ENCODE peak calls at places on chromosomes 6 and 20, in seven cellular contexts. One of them, this sample, is unnamed.
A peak's percentile ranks its signal among the peaks of the same experiment; 100 is the strongest.

GRCh38 chr6:100461273-100461919 is 3.3 kb downstream of the SIM1 start:
- DNase-seq in AG20443: peak; percentile 83
- DNase-seq in stimulated activated CD4-positive, alpha-beta T cell treated with anti-CD3 and anti-CD28 coated beads, Interleukin-1b, Interleukin-23, amount 100 ng/mL, for 1 hour: no peak
- DNase-seq in LoVo: no peak
- DNase-seq in stimulated activated CD8-positive, alpha-beta memory T cell treated with anti-CD3 and anti-CD28 coated beads, Interleukin-4, amount 100 ng/mL, for 1 hour: no peak
- DNase-seq in GM20000: no peak
- DNase-seq in GM13977: no peak
- DNase-seq in this sample: no peak

GRCh38 chr6:165184192-165184979 is 125.0 kb downstream of the C6orf118 start:
- DNase-seq in GM13977: no peak
- DNase-seq in LoVo: no peak
- DNase-seq in AG20443: peak; percentile 18
- DNase-seq in GM20000: no peak
- DNase-seq in stimulated activated CD8-positive, alpha-beta memory T cell treated with anti-CD3 and anti-CD28 coated beads, Interleukin-4, amount 100 ng/mL, for 1 hour: no peak
- DNase-seq in stimulated activated CD4-positive, alpha-beta T cell treated with anti-CD3 and anti-CD28 coated beads, Interleukin-1b, Interleukin-23, amount 100 ng/mL, for 1 hour: no peak
- DNase-seq in this sample: no peak

GRCh38 chr6:136860043-136860442 is 37.7 kb downstream of the PEX7 start:
- DNase-seq in GM20000: no peak
- DNase-seq in stimulated activated CD4-positive, alpha-beta T cell treated with anti-CD3 and anti-CD28 coated beads, Interleukin-1b, Interleukin-23, amount 100 ng/mL, for 1 hour: no peak
- DNase-seq in LoVo: no peak
- DNase-seq in stimulated activated CD8-positive, alpha-beta memory T cell treated with anti-CD3 and anti-CD28 coated beads, Interleukin-4, amount 100 ng/mL, for 1 hour: no peak
- DNase-seq in AG20443: no peak
- DNase-seq in GM13977: no peak
- DNase-seq in this sample: no peak

GRCh38 chr6:37033819-37034790 is 28.6 kb downstream of the FGD2 start:
- DNase-seq in GM20000: no peak
- DNase-seq in stimulated activated CD4-positive, alpha-beta T cell treated with anti-CD3 and anti-CD28 coated beads, Interleukin-1b, Interleukin-23, amount 100 ng/mL, for 1 hour: no peak
- DNase-seq in LoVo: no peak
- DNase-seq in GM13977: no peak
- DNase-seq in AG20443: no peak
- DNase-seq in stimulated activated CD8-positive, alpha-beta memory T cell treated with anti-CD3 and anti-CD28 coated beads, Interleukin-4, amount 100 ng/mL, for 1 hour: no peak
- DNase-seq in this sample: no peak

GRCh38 chr6:31689249-31690110 is 8.6 kb upstream of the LY6G5C start:
- DNase-seq in GM20000: no peak
- DNase-seq in AG20443: no peak
- DNase-seq in stimulated activated CD4-positive, alpha-beta T cell treated with anti-CD3 and anti-CD28 coated beads, Interleukin-1b, Interleukin-23, amount 100 ng/mL, for 1 hour: no peak
- DNase-seq in GM13977: no peak
- DNase-seq in LoVo: no peak
- DNase-seq in stimulated activated CD8-positive, alpha-beta memory T cell treated with anti-CD3 and anti-CD28 coated beads, Interleukin-4, amount 100 ng/mL, for 1 hour: no peak
- DNase-seq in this sample: no peak

GRCh38 chr6:106385530-106385929 is 25.0 kb downstream of the CRYBG1 start:
- DNase-seq in stimulated activated CD8-positive, alpha-beta memory T cell treated with anti-CD3 and anti-CD28 coated beads, Interleukin-4, amount 100 ng/mL, for 1 hour: no peak
- DNase-seq in GM13977: no peak
- DNase-seq in GM20000: no peak
- DNase-seq in LoVo: no peak
- DNase-seq in stimulated activated CD4-positive, alpha-beta T cell treated with anti-CD3 and anti-CD28 coated beads, Interleukin-1b, Interleukin-23, amount 100 ng/mL, for 1 hour: no peak
- DNase-seq in AG20443: no peak
- DNase-seq in this sample: no peak

GRCh38 chr20:9571783-9572182 is 57.4 kb downstream of the LAMP5 start:
- DNase-seq in AG20443: no peak
- DNase-seq in LoVo: no peak
- DNase-seq in GM13977: no peak
- DNase-seq in stimulated activated CD8-positive, alpha-beta memory T cell treated with anti-CD3 and anti-CD28 coated beads, Interleukin-4, amount 100 ng/mL, for 1 hour: no peak
- DNase-seq in stimulated activated CD4-positive, alpha-beta T cell treated with anti-CD3 and anti-CD28 coated beads, Interleukin-1b, Interleukin-23, amount 100 ng/mL, for 1 hour: no peak
- DNase-seq in GM20000: no peak
- DNase-seq in this sample: no peak

GRCh38 chr6:33428219-33428890 is 8.5 kb downstream of the SYNGAP1 start:
- DNase-seq in stimulated activated CD4-positive, alpha-beta T cell treated with anti-CD3 and anti-CD28 coated beads, Interleukin-1b, Interleukin-23, amount 100 ng/mL, for 1 hour: no peak
- DNase-seq in LoVo: peak; percentile 25
- DNase-seq in GM20000: peak; percentile 66
- DNase-seq in stimulated activated CD8-positive, alpha-beta memory T cell treated with anti-CD3 and anti-CD28 coated beads, Interleukin-4, amount 100 ng/mL, for 1 hour: no peak
- DNase-seq in GM13977: peak; percentile 66
- DNase-seq in AG20443: peak; percentile 53
- DNase-seq in this sample: no peak

GRCh38 chr6:15754035-15754705 is 91.3 kb upstream of the DTNBP1 start:
- DNase-seq in AG20443: peak; percentile 70
- DNase-seq in stimulated activated CD8-positive, alpha-beta memory T cell treated with anti-CD3 and anti-CD28 coated beads, Interleukin-4, amount 100 ng/mL, for 1 hour: no peak
- DNase-seq in stimulated activated CD4-positive, alpha-beta T cell treated with anti-CD3 and anti-CD28 coated beads, Interleukin-1b, Interleukin-23, amount 100 ng/mL, for 1 hour: no peak
- DNase-seq in LoVo: no peak
- DNase-seq in GM20000: no peak
- DNase-seq in GM13977: no peak
- DNase-seq in this sample: no peak

GRCh38 chr20:20720158-20720557 is 7.7 kb upstream of the RALGAPA2 start:
- DNase-seq in AG20443: no peak
- DNase-seq in GM13977: no peak
- DNase-seq in stimulated activated CD8-positive, alpha-beta memory T cell treated with anti-CD3 and anti-CD28 coated beads, Interleukin-4, amount 100 ng/mL, for 1 hour: no peak
- DNase-seq in stimulated activated CD4-positive, alpha-beta T cell treated with anti-CD3 and anti-CD28 coated beads, Interleukin-1b, Interleukin-23, amount 100 ng/mL, for 1 hour: no peak
- DNase-seq in GM20000: no peak
- DNase-seq in LoVo: no peak
- DNase-seq in this sample: no peak

GRCh38 chr6:145214570-145214969 is 520.8 kb downstream of the EPM2A start:
- DNase-seq in GM13977: no peak
- DNase-seq in LoVo: no peak
- DNase-seq in GM20000: no peak
- DNase-seq in AG20443: peak; percentile 9
- DNase-seq in stimulated activated CD4-positive, alpha-beta T cell treated with anti-CD3 and anti-CD28 coated beads, Interleukin-1b, Interleukin-23, amount 100 ng/mL, for 1 hour: no peak
- DNase-seq in stimulated activated CD8-positive, alpha-beta memory T cell treated with anti-CD3 and anti-CD28 coated beads, Interleukin-4, amount 100 ng/mL, for 1 hour: no peak
- DNase-seq in this sample: no peak

GRCh38 chr6:108163267-108163643 is 2.6 kb upstream of the NR2E1 start:
- DNase-seq in GM13977: no peak
- DNase-seq in AG20443: no peak
- DNase-seq in stimulated activated CD8-positive, alpha-beta memory T cell treated with anti-CD3 and anti-CD28 coated beads, Interleukin-4, amount 100 ng/mL, for 1 hour: no peak
- DNase-seq in stimulated activated CD4-positive, alpha-beta T cell treated with anti-CD3 and anti-CD28 coated beads, Interleukin-1b, Interleukin-23, amount 100 ng/mL, for 1 hour: no peak
- DNase-seq in GM20000: peak; percentile 25
- DNase-seq in LoVo: no peak
- DNase-seq in this sample: no peak

GRCh38 chr20:29763821-29764511 is 1493.5 kb upstream of the DEFB115 start:
- DNase-seq in LoVo: no peak
- DNase-seq in stimulated activated CD4-positive, alpha-beta T cell treated with anti-CD3 and anti-CD28 coated beads, Interleukin-1b, Interleukin-23, amount 100 ng/mL, for 1 hour: no peak
- DNase-seq in AG20443: no peak
- DNase-seq in GM13977: no peak
- DNase-seq in stimulated activated CD8-positive, alpha-beta memory T cell treated with anti-CD3 and anti-CD28 coated beads, Interleukin-4, amount 100 ng/mL, for 1 hour: no peak
- DNase-seq in GM20000: no peak
- DNase-seq in this sample: no peak

GRCh38 chr6:36735110-36735971 is 37.7 kb downstream of the RAB44 start:
- DNase-seq in AG20443: peak; percentile 94
- DNase-seq in GM13977: peak; percentile 67
- DNase-seq in LoVo: no peak
- DNase-seq in stimulated activated CD8-positive, alpha-beta memory T cell treated with anti-CD3 and anti-CD28 coated beads, Interleukin-4, amount 100 ng/mL, for 1 hour: no peak
- DNase-seq in GM20000: peak; percentile 63
- DNase-seq in stimulated activated CD4-positive, alpha-beta T cell treated with anti-CD3 and anti-CD28 coated beads, Interleukin-1b, Interleukin-23, amount 100 ng/mL, for 1 hour: no peak
- DNase-seq in this sample: no peak

GRCh38 chr6:27478141-27478705 is 5.3 kb upstream of the ZNF184 start:
- DNase-seq in GM20000: no peak
- DNase-seq in stimulated activated CD8-positive, alpha-beta memory T cell treated with anti-CD3 and anti-CD28 coated beads, Interleukin-4, amount 100 ng/mL, for 1 hour: no peak
- DNase-seq in stimulated activated CD4-positive, alpha-beta T cell treated with anti-CD3 and anti-CD28 coated beads, Interleukin-1b, Interleukin-23, amount 100 ng/mL, for 1 hour: no peak
- DNase-seq in GM13977: peak; percentile 27
- DNase-seq in LoVo: peak; percentile 20
- DNase-seq in AG20443: peak; percentile 9
- DNase-seq in this sample: no peak

GRCh38 chr6:44332585-44332984 is 9.9 kb upstream of the SPATS1 start:
- DNase-seq in LoVo: no peak
- DNase-seq in AG20443: no peak
- DNase-seq in stimulated activated CD4-positive, alpha-beta T cell treated with anti-CD3 and anti-CD28 coated beads, Interleukin-1b, Interleukin-23, amount 100 ng/mL, for 1 hour: no peak
- DNase-seq in GM20000: no peak
- DNase-seq in GM13977: no peak
- DNase-seq in stimulated activated CD8-positive, alpha-beta memory T cell treated with anti-CD3 and anti-CD28 coated beads, Interleukin-4, amount 100 ng/mL, for 1 hour: no peak
- DNase-seq in this sample: no peak

GRCh38 chr6:17179246-17180073 is 77.6 kb downstream of the STMND1 start:
- DNase-seq in stimulated activated CD4-positive, alpha-beta T cell treated with anti-CD3 and anti-CD28 coated beads, Interleukin-1b, Interleukin-23, amount 100 ng/mL, for 1 hour: no peak
- DNase-seq in GM20000: no peak
- DNase-seq in stimulated activated CD8-positive, alpha-beta memory T cell treated with anti-CD3 and anti-CD28 coated beads, Interleukin-4, amount 100 ng/mL, for 1 hour: no peak
- DNase-seq in AG20443: peak; percentile 53
- DNase-seq in LoVo: no peak
- DNase-seq in GM13977: no peak
- DNase-seq in this sample: no peak

GRCh38 chr20:1809611-1810510 is 85.3 kb upstream of the SIRPA start:
- DNase-seq in stimulated activated CD4-positive, alpha-beta T cell treated with anti-CD3 and anti-CD28 coated beads, Interleukin-1b, Interleukin-23, amount 100 ng/mL, for 1 hour: no peak
- DNase-seq in GM20000: no peak
- DNase-seq in stimulated activated CD8-positive, alpha-beta memory T cell treated with anti-CD3 and anti-CD28 coated beads, Interleukin-4, amount 100 ng/mL, for 1 hour: no peak
- DNase-seq in GM13977: no peak
- DNase-seq in AG20443: peak; percentile 39
- DNase-seq in LoVo: no peak
- DNase-seq in this sample: no peak

GRCh38 chr6:1771324-1771723 is 161.6 kb downstream of the FOXC1 start:
- DNase-seq in AG20443: no peak
- DNase-seq in GM20000: no peak
- DNase-seq in LoVo: peak; percentile 16
- DNase-seq in GM13977: no peak
- DNase-seq in stimulated activated CD4-positive, alpha-beta T cell treated with anti-CD3 and anti-CD28 coated beads, Interleukin-1b, Interleukin-23, amount 100 ng/mL, for 1 hour: no peak
- DNase-seq in stimulated activated CD8-positive, alpha-beta memory T cell treated with anti-CD3 and anti-CD28 coated beads, Interleukin-4, amount 100 ng/mL, for 1 hour: no peak
- DNase-seq in this sample: no peak

GRCh38 chr20:50735813-50736212 is 4.4 kb downstream of the PARD6B start:
- DNase-seq in stimulated activated CD4-positive, alpha-beta T cell treated with anti-CD3 and anti-CD28 coated beads, Interleukin-1b, Interleukin-23, amount 100 ng/mL, for 1 hour: no peak
- DNase-seq in LoVo: peak; percentile 82
- DNase-seq in stimulated activated CD8-positive, alpha-beta memory T cell treated with anti-CD3 and anti-CD28 coated beads, Interleukin-4, amount 100 ng/mL, for 1 hour: no peak
- DNase-seq in GM13977: no peak
- DNase-seq in AG20443: no peak
- DNase-seq in GM20000: no peak
- DNase-seq in this sample: no peak

GRCh38 chr6:157906537-157907061 is 75.1 kb upstream of the SYNJ2 start:
- DNase-seq in AG20443: no peak
- DNase-seq in GM13977: no peak
- DNase-seq in LoVo: no peak
- DNase-seq in stimulated activated CD8-positive, alpha-beta memory T cell treated with anti-CD3 and anti-CD28 coated beads, Interleukin-4, amount 100 ng/mL, for 1 hour: no peak
- DNase-seq in GM20000: no peak
- DNase-seq in stimulated activated CD4-positive, alpha-beta T cell treated with anti-CD3 and anti-CD28 coated beads, Interleukin-1b, Interleukin-23, amount 100 ng/mL, for 1 hour: no peak
- DNase-seq in this sample: no peak

GRCh38 chr6:125251516-125252229 is 50.1 kb downstream of the HDDC2 start:
- DNase-seq in GM13977: no peak
- DNase-seq in GM20000: no peak
- DNase-seq in LoVo: no peak
- DNase-seq in stimulated activated CD4-positive, alpha-beta T cell treated with anti-CD3 and anti-CD28 coated beads, Interleukin-1b, Interleukin-23, amount 100 ng/mL, for 1 hour: no peak
- DNase-seq in AG20443: no peak
- DNase-seq in stimulated activated CD8-positive, alpha-beta memory T cell treated with anti-CD3 and anti-CD28 coated beads, Interleukin-4, amount 100 ng/mL, for 1 hour: no peak
- DNase-seq in this sample: no peak

GRCh38 chr6:109013551-109014101 is 81.0 kb downstream of the SESN1 start:
- DNase-seq in stimulated activated CD8-positive, alpha-beta memory T cell treated with anti-CD3 and anti-CD28 coated beads, Interleukin-4, amount 100 ng/mL, for 1 hour: no peak
- DNase-seq in GM20000: no peak
- DNase-seq in GM13977: no peak
- DNase-seq in AG20443: no peak
- DNase-seq in LoVo: no peak
- DNase-seq in stimulated activated CD4-positive, alpha-beta T cell treated with anti-CD3 and anti-CD28 coated beads, Interleukin-1b, Interleukin-23, amount 100 ng/mL, for 1 hour: no peak
- DNase-seq in this sample: no peak

GRCh38 chr6:139172567-139172966 is 37.7 kb downstream of the HECA start:
- DNase-seq in stimulated activated CD4-positive, alpha-beta T cell treated with anti-CD3 and anti-CD28 coated beads, Interleukin-1b, Interleukin-23, amount 100 ng/mL, for 1 hour: no peak
- DNase-seq in AG20443: no peak
- DNase-seq in GM13977: no peak
- DNase-seq in LoVo: no peak
- DNase-seq in stimulated activated CD8-positive, alpha-beta memory T cell treated with anti-CD3 and anti-CD28 coated beads, Interleukin-4, amount 100 ng/mL, for 1 hour: no peak
- DNase-seq in GM20000: peak; percentile 35
- DNase-seq in this sample: no peak

GRCh38 chr20:32575227-32575581 is 9.9 kb downstream of the NOL4L start:
- DNase-seq in AG20443: no peak
- DNase-seq in stimulated activated CD4-positive, alpha-beta T cell treated with anti-CD3 and anti-CD28 coated beads, Interleukin-1b, Interleukin-23, amount 100 ng/mL, for 1 hour: no peak
- DNase-seq in LoVo: no peak
- DNase-seq in GM13977: no peak
- DNase-seq in GM20000: no peak
- DNase-seq in stimulated activated CD8-positive, alpha-beta memory T cell treated with anti-CD3 and anti-CD28 coated beads, Interleukin-4, amount 100 ng/mL, for 1 hour: no peak
- DNase-seq in this sample: no peak

GRCh38 chr20:53677447-53678314 is 84.0 kb upstream of the ZNF217 start:
- DNase-seq in AG20443: no peak
- DNase-seq in GM13977: no peak
- DNase-seq in stimulated activated CD4-positive, alpha-beta T cell treated with anti-CD3 and anti-CD28 coated beads, Interleukin-1b, Interleukin-23, amount 100 ng/mL, for 1 hour: no peak
- DNase-seq in stimulated activated CD8-positive, alpha-beta memory T cell treated with anti-CD3 and anti-CD28 coated beads, Interleukin-4, amount 100 ng/mL, for 1 hour: no peak
- DNase-seq in LoVo: no peak
- DNase-seq in GM20000: no peak
- DNase-seq in this sample: no peak

GRCh38 chr20:45592574-45593189 is 13.6 kb upstream of the WFDC8 start:
- DNase-seq in AG20443: peak; percentile 18
- DNase-seq in GM13977: peak; percentile 37
- DNase-seq in stimulated activated CD8-positive, alpha-beta memory T cell treated with anti-CD3 and anti-CD28 coated beads, Interleukin-4, amount 100 ng/mL, for 1 hour: no peak
- DNase-seq in GM20000: peak; percentile 40
- DNase-seq in LoVo: peak; percentile 57
- DNase-seq in stimulated activated CD4-positive, alpha-beta T cell treated with anti-CD3 and anti-CD28 coated beads, Interleukin-1b, Interleukin-23, amount 100 ng/mL, for 1 hour: no peak
- DNase-seq in this sample: no peak

GRCh38 chr6:42938987-42939809 is 9.9 kb downstream of the CNPY3 start:
- DNase-seq in AG20443: peak; percentile 4
- DNase-seq in stimulated activated CD4-positive, alpha-beta T cell treated with anti-CD3 and anti-CD28 coated beads, Interleukin-1b, Interleukin-23, amount 100 ng/mL, for 1 hour: no peak
- DNase-seq in GM13977: no peak
- DNase-seq in stimulated activated CD8-positive, alpha-beta memory T cell treated with anti-CD3 and anti-CD28 coated beads, Interleukin-4, amount 100 ng/mL, for 1 hour: no peak
- DNase-seq in GM20000: no peak
- DNase-seq in LoVo: no peak
- DNase-seq in this sample: no peak

GRCh38 chr20:48051810-48052491 is 266.7 kb upstream of the SULF2 start:
- DNase-seq in stimulated activated CD4-positive, alpha-beta T cell treated with anti-CD3 and anti-CD28 coated beads, Interleukin-1b, Interleukin-23, amount 100 ng/mL, for 1 hour: no peak
- DNase-seq in AG20443: peak; percentile 48
- DNase-seq in LoVo: peak; percentile 19
- DNase-seq in stimulated activated CD8-positive, alpha-beta memory T cell treated with anti-CD3 and anti-CD28 coated beads, Interleukin-4, amount 100 ng/mL, for 1 hour: no peak
- DNase-seq in GM20000: no peak
- DNase-seq in GM13977: no peak
- DNase-seq in this sample: no peak

GRCh38 chr20:49513009-49513408 is 30.5 kb upstream of the KCNB1 start:
- DNase-seq in AG20443: no peak
- DNase-seq in LoVo: no peak
- DNase-seq in GM20000: no peak
- DNase-seq in stimulated activated CD8-positive, alpha-beta memory T cell treated with anti-CD3 and anti-CD28 coated beads, Interleukin-4, amount 100 ng/mL, for 1 hour: no peak
- DNase-seq in stimulated activated CD4-positive, alpha-beta T cell treated with anti-CD3 and anti-CD28 coated beads, Interleukin-1b, Interleukin-23, amount 100 ng/mL, for 1 hour: no peak
- DNase-seq in GM13977: no peak
- DNase-seq in this sample: no peak

GRCh38 chr6:135521431-135521830 is 23.9 kb upstream of the AHI1 start:
- DNase-seq in stimulated activated CD4-positive, alpha-beta T cell treated with anti-CD3 and anti-CD28 coated beads, Interleukin-1b, Interleukin-23, amount 100 ng/mL, for 1 hour: no peak
- DNase-seq in GM13977: no peak
- DNase-seq in GM20000: no peak
- DNase-seq in AG20443: peak; percentile 52
- DNase-seq in LoVo: no peak
- DNase-seq in stimulated activated CD8-positive, alpha-beta memory T cell treated with anti-CD3 and anti-CD28 coated beads, Interleukin-4, amount 100 ng/mL, for 1 hour: no peak
- DNase-seq in this sample: no peak

GRCh38 chr20:434661-435419 is 26.7 kb downstream of the RBCK1 start:
- DNase-seq in stimulated activated CD4-positive, alpha-beta T cell treated with anti-CD3 and anti-CD28 coated beads, Interleukin-1b, Interleukin-23, amount 100 ng/mL, for 1 hour: no peak
- DNase-seq in LoVo: no peak
- DNase-seq in GM13977: no peak
- DNase-seq in stimulated activated CD8-positive, alpha-beta memory T cell treated with anti-CD3 and anti-CD28 coated beads, Interleukin-4, amount 100 ng/mL, for 1 hour: no peak
- DNase-seq in GM20000: no peak
- DNase-seq in AG20443: no peak
- DNase-seq in this sample: no peak

GRCh38 chr6:38603966-38604365 is 35.8 kb downstream of the BTBD9 start:
- DNase-seq in AG20443: peak; percentile 14
- DNase-seq in stimulated activated CD8-positive, alpha-beta memory T cell treated with anti-CD3 and anti-CD28 coated beads, Interleukin-4, amount 100 ng/mL, for 1 hour: no peak
- DNase-seq in GM20000: no peak
- DNase-seq in LoVo: no peak
- DNase-seq in GM13977: no peak
- DNase-seq in stimulated activated CD4-positive, alpha-beta T cell treated with anti-CD3 and anti-CD28 coated beads, Interleukin-1b, Interleukin-23, amount 100 ng/mL, for 1 hour: no peak
- DNase-seq in this sample: no peak

GRCh38 chr6:23316131-23316530 is 746.8 kb downstream of the HDGFL1 start:
- DNase-seq in stimulated activated CD4-positive, alpha-beta T cell treated with anti-CD3 and anti-CD28 coated beads, Interleukin-1b, Interleukin-23, amount 100 ng/mL, for 1 hour: no peak
- DNase-seq in AG20443: no peak
- DNase-seq in GM13977: no peak
- DNase-seq in GM20000: no peak
- DNase-seq in LoVo: no peak
- DNase-seq in stimulated activated CD8-positive, alpha-beta memory T cell treated with anti-CD3 and anti-CD28 coated beads, Interleukin-4, amount 100 ng/mL, for 1 hour: no peak
- DNase-seq in this sample: no peak

GRCh38 chr6:134079406-134079921 is 27.0 kb upstream of the SLC2A12 start:
- DNase-seq in stimulated activated CD8-positive, alpha-beta memory T cell treated with anti-CD3 and anti-CD28 coated beads, Interleukin-4, amount 100 ng/mL, for 1 hour: no peak
- DNase-seq in GM13977: no peak
- DNase-seq in AG20443: no peak
- DNase-seq in GM20000: no peak
- DNase-seq in LoVo: no peak
- DNase-seq in stimulated activated CD4-positive, alpha-beta T cell treated with anti-CD3 and anti-CD28 coated beads, Interleukin-1b, Interleukin-23, amount 100 ng/mL, for 1 hour: no peak
- DNase-seq in this sample: no peak

GRCh38 chr20:34401741-34402455 is 38.8 kb downstream of the ITCH start:
- DNase-seq in LoVo: no peak
- DNase-seq in stimulated activated CD4-positive, alpha-beta T cell treated with anti-CD3 and anti-CD28 coated beads, Interleukin-1b, Interleukin-23, amount 100 ng/mL, for 1 hour: no peak
- DNase-seq in stimulated activated CD8-positive, alpha-beta memory T cell treated with anti-CD3 and anti-CD28 coated beads, Interleukin-4, amount 100 ng/mL, for 1 hour: no peak
- DNase-seq in AG20443: no peak
- DNase-seq in GM13977: no peak
- DNase-seq in GM20000: no peak
- DNase-seq in this sample: no peak

GRCh38 chr6:108798672-108799355 is 49.4 kb upstream of the ARMC2 start:
- DNase-seq in LoVo: no peak
- DNase-seq in GM13977: no peak
- DNase-seq in GM20000: no peak
- DNase-seq in stimulated activated CD4-positive, alpha-beta T cell treated with anti-CD3 and anti-CD28 coated beads, Interleukin-1b, Interleukin-23, amount 100 ng/mL, for 1 hour: no peak
- DNase-seq in stimulated activated CD8-positive, alpha-beta memory T cell treated with anti-CD3 and anti-CD28 coated beads, Interleukin-4, amount 100 ng/mL, for 1 hour: peak; percentile 15
- DNase-seq in AG20443: no peak
- DNase-seq in this sample: peak; percentile 38

GRCh38 chr20:36408219-36408618 is 102.1 kb downstream of the DLGAP4 start:
- DNase-seq in GM20000: no peak
- DNase-seq in AG20443: peak; percentile 55
- DNase-seq in stimulated activated CD4-positive, alpha-beta T cell treated with anti-CD3 and anti-CD28 coated beads, Interleukin-1b, Interleukin-23, amount 100 ng/mL, for 1 hour: no peak
- DNase-seq in GM13977: no peak
- DNase-seq in stimulated activated CD8-positive, alpha-beta memory T cell treated with anti-CD3 and anti-CD28 coated beads, Interleukin-4, amount 100 ng/mL, for 1 hour: no peak
- DNase-seq in LoVo: peak; percentile 36
- DNase-seq in this sample: no peak